ENCODE peak calls at places on chromosome 2, in six cellular contexts. P, O, Q, V, M and A are unnamed samples.

GRCh38 chr2:232861353-232861752 is 8.7 kb upstream of the SNORC start:
- DNase-seq in Q (no peak), O (no peak), M (no peak), P (no peak), V (no peak), A (no peak)

GRCh38 chr2:237830522-237830921 is 28.9 kb upstream of the RAMP1 start:
- DNase-seq in V (no peak), O (no peak), Q (no peak), M (no peak), P (no peak), A (no peak)

GRCh38 chr2:240624950-240625621 is at the start of gene GPR35:
- DNase-seq in V (no peak), P (no peak), Q (peak; percentile 80), O (peak; percentile 77), M (no peak), A (peak; percentile 10)

GRCh38 chr2:241198381-241199282 is 10.2 kb downstream of the ANO7 start:
- DNase-seq in Q (no peak), V (peak; percentile 1), O (no peak), M (no peak), P (no peak), A (no peak)

GRCh38 chr2:121489284-121489683 is 41.4 kb upstream of the RNU4ATAC start:
- DNase-seq in M (no peak), O (no peak), P (peak; percentile 85), Q (no peak), V (no peak), A (no peak)

GRCh38 chr2:113976277-113976928 is 86.5 kb downstream of the ACTR3 start:
- DNase-seq in O (no peak), V (no peak), Q (no peak), P (no peak), M (no peak), A (no peak)

GRCh38 chr2:223944166-223944703 is 900 bp downstream of the WDFY1 start:
- DNase-seq in V (peak; percentile 63), M (peak; percentile 40), Q (peak; percentile 76), O (peak; percentile 47), P (peak; percentile 32), A (peak; percentile 26)

GRCh38 chr2:421406-421805 is 133.5 kb upstream of the ALKAL2 start:
- DNase-seq in P (no peak), M (no peak), O (no peak), Q (no peak), V (no peak), A (no peak)

GRCh38 chr2:159557437-159558034 is 58.8 kb downstream of the BAZ2B start:
- DNase-seq in M (no peak), Q (no peak), V (no peak), P (no peak), O (no peak), A (no peak)

GRCh38 chr2:8264981-8265380 is 416.9 kb upstream of the ID2 start:
- DNase-seq in O (no peak), M (no peak), Q (no peak), V (no peak), P (no peak), A (no peak)

GRCh38 chr2:60555066-60555793 is 1.8 kb upstream of the BCL11A start:
- DNase-seq in O (peak; percentile 75), M (peak; percentile 31), V (peak; percentile 73), Q (peak; percentile 81), P (peak; percentile 74), A (no peak)

GRCh38 chr2:70467237-70467636 is 86.4 kb downstream of the TGFA start:
- DNase-seq in M (no peak), V (no peak), P (no peak), O (no peak), Q (no peak), A (no peak)

GRCh38 chr2:36717556-36718266 is 21.2 kb downstream of the VIT start:
- DNase-seq in Q (no peak), P (no peak), M (no peak), V (no peak), O (no peak), A (no peak)

GRCh38 chr2:238910751-238911351 is 63.0 kb downstream of the TWIST2 start:
- DNase-seq in P (peak; percentile 97), Q (peak; percentile 44), M (no peak), O (no peak), V (no peak), A (peak; percentile 14)

GRCh38 chr2:21461754-21462153 is 338.0 kb downstream of the TDRD15 start:
- DNase-seq in P (no peak), Q (no peak), M (no peak), O (no peak), V (no peak), A (no peak)

GRCh38 chr2:56084117-56084936 is 99.5 kb upstream of the CCDC85A start:
- DNase-seq in O (no peak), M (no peak), P (no peak), V (no peak), Q (no peak), A (no peak)

GRCh38 chr2:190781604-190782198 is 98.9 kb upstream of the GLS start:
- DNase-seq in M (no peak), Q (no peak), V (peak; percentile 62), O (peak; percentile 65), P (peak; percentile 46), A (no peak)

GRCh38 chr2:39930175-39930926 is 151.3 kb upstream of the THUMPD2 start:
- DNase-seq in M (no peak), O (no peak), P (no peak), V (no peak), Q (no peak), A (no peak)

GRCh38 chr2:67856866-67857265 is 205.9 kb downstream of the C1D start:
- DNase-seq in M (no peak), Q (no peak), O (no peak), V (no peak), P (no peak), A (no peak)

GRCh38 chr2:10300997-10301945 is 1.4 kb upstream of the HPCAL1 start:
- DNase-seq in P (no peak), V (no peak), O (peak; percentile 16), Q (no peak), M (no peak), A (no peak)

GRCh38 chr2:154692927-154693326 is 5.6 kb upstream of the KCNJ3 start:
- DNase-seq in V (no peak), M (no peak), O (no peak), Q (no peak), P (no peak), A (no peak)

GRCh38 chr2:196586511-196586991 is 53.0 kb upstream of the CCDC150 start:
- DNase-seq in Q (no peak), O (no peak), V (no peak), P (peak; percentile 93), M (no peak), A (no peak)

GRCh38 chr2:161090401-161090800 is 69.8 kb upstream of the TANK start:
- DNase-seq in M (no peak), Q (no peak), O (peak; percentile 66), V (no peak), P (no peak), A (no peak)

GRCh38 chr2:232512557-232512956 is 7.6 kb upstream of the PRSS56 start:
- DNase-seq in M (no peak), O (no peak), V (peak; percentile 51), Q (no peak), P (no peak), A (no peak)

GRCh38 chr2:9665903-9666302 is 35.1 kb upstream of the YWHAQ start:
- DNase-seq in O (no peak), V (no peak), P (no peak), Q (no peak), M (no peak), A (no peak)